ENCODE peak calls at places on chromosomes 7 and 10, in six cellular contexts. B, X, Y, A, F and T are unnamed samples.

GRCh38 chr10:102113956-102114857 is 6.0 kb downstream of the LDB1 start:
- DNase-seq in B (peak; percentile 62), X (no peak), Y (no peak), A (no peak), F (peak; percentile 62), T (no peak)

GRCh38 chr7:20219446-20220292 is 2.5 kb upstream of the MACC1 start:
- DNase-seq in B (no peak), X (peak; percentile 99), Y (no peak), A (peak; percentile 99), F (peak; percentile 99), T (no peak)

GRCh38 chr10:114206902-114207301 is 27.7 kb downstream of the TDRD1 start:
- DNase-seq in B (no peak), X (no peak), Y (no peak), A (no peak), F (no peak), T (no peak)

GRCh38 chr10:3852147-3852904 is 67.3 kb upstream of the KLF6 start:
- DNase-seq in B (no peak), X (peak; percentile 88), Y (peak; percentile 99), A (peak; percentile 98), F (peak; percentile 85), T (peak; percentile 20)

GRCh38 chr10:31479752-31480151 is 160.7 kb downstream of the ZEB1 start:
- DNase-seq in B (no peak), X (no peak), Y (no peak), A (no peak), F (no peak), T (no peak)

GRCh38 chr7:79452495-79453265 is 787 bp downstream of the MAGI2 start:
- DNase-seq in B (peak; percentile 67), X (no peak), Y (no peak), A (peak; percentile 60), F (no peak), T (no peak)

GRCh38 chr10:43056568-43057011 is 20.3 kb upstream of the RET start:
- DNase-seq in B (no peak), X (no peak), Y (no peak), A (no peak), F (no peak), T (no peak)

GRCh38 chr7:110841840-110842579 is 248.9 kb upstream of the LRRN3 start:
- DNase-seq in B (no peak), X (no peak), Y (no peak), A (no peak), F (no peak), T (no peak)

GRCh38 chr7:123751816-123752215 is 3.0 kb upstream of the WASL start:
- DNase-seq in B (no peak), X (no peak), Y (no peak), A (no peak), F (no peak), T (no peak)

GRCh38 chr7:44283381-44284211 is 41.8 kb downstream of the CAMK2B start:
- DNase-seq in B (peak; percentile 38), X (no peak), Y (no peak), A (no peak), F (no peak), T (no peak)

GRCh38 chr10:60921631-60922030 is 22.4 kb downstream of the RHOBTB1 start:
- DNase-seq in B (no peak), X (no peak), Y (no peak), A (no peak), F (no peak), T (no peak)

GRCh38 chr10:128009768-128010167 is 102.9 kb downstream of the PTPRE start:
- DNase-seq in B (no peak), X (no peak), Y (no peak), A (no peak), F (no peak), T (no peak)

GRCh38 chr10:91665842-91666241 is 33.0 kb upstream of the PPP1R3C start:
- DNase-seq in B (no peak), X (no peak), Y (no peak), A (no peak), F (peak; percentile 5), T (no peak)

GRCh38 chr7:130441408-130441854 is 615 bp upstream of the CEP41 start:
- DNase-seq in B (no peak), X (no peak), Y (no peak), A (no peak), F (peak; percentile 28), T (peak; percentile 33)

GRCh38 chr10:80966326-80966986 is 428.8 kb downstream of the SH2D4B start:
- DNase-seq in B (no peak), X (peak; percentile 30), Y (no peak), A (no peak), F (no peak), T (no peak)

GRCh38 chr10:73871915-73872710 is 2.2 kb downstream of the CAMK2G start:
- DNase-seq in B (no peak), X (no peak), Y (no peak), A (no peak), F (no peak), T (no peak)

GRCh38 chr7:4681218-4681851 is 760 bp upstream of the FOXK1 start:
- DNase-seq in B (no peak), X (no peak), Y (no peak), A (no peak), F (no peak), T (no peak)

GRCh38 chr7:47948096-47948790 is at the start of gene PKD1L1:
- DNase-seq in B (no peak), X (no peak), Y (no peak), A (no peak), F (no peak), T (no peak)

GRCh38 chr7:75879771-75880184 is 944 bp downstream of the RHBDD2 start:
- DNase-seq in B (no peak), X (no peak), Y (no peak), A (no peak), F (peak; percentile 39), T (no peak)

GRCh38 chr7:1861799-1862458 is 191.9 kb downstream of the ELFN1 start:
- DNase-seq in B (no peak), X (no peak), Y (no peak), A (no peak), F (no peak), T (no peak)

GRCh38 chr7:29853072-29853471 is 46.8 kb downstream of the WIPF3 start:
- DNase-seq in B (no peak), X (no peak), Y (no peak), A (no peak), F (no peak), T (no peak)

GRCh38 chr10:112953075-112953501 is 3.0 kb downstream of the TCF7L2 start:
- DNase-seq in B (no peak), X (no peak), Y (no peak), A (no peak), F (no peak), T (no peak)

DNA sequence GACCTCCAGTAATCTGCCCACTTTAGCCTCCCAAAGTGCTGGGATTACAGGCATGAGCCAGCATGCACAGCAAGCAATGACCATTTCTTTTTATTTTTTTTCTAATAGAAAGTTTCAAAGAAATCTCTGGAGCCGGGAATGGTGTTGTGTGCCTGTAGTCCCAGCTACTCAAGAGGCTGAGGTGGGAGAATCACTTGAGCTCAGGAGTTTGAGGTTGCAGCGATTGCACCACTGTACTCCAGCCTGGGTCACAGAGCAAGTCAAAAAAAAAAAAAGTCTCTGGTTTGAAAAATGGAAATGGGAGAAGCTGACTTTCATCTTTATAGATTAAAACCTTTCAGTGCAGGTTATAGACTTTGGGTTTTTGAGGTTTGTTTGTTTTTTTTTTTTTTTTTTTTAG is 44.8 kb upstream of the KMT2E start:
- DNase-seq in B (no peak), X (no peak), Y (no peak), A (no peak), F (no peak), T (no peak)
- H3K4me1 ChIP-seq in B (no peaks in the 10 kb centered on the region), X (no peaks in the 10 kb centered on the region), Y (no peaks in the 10 kb centered on the region), A (peaks cover 8% of the 10 kb centered on the region), F (peaks cover 9% of the 10 kb centered on the region), T (no peaks in the 10 kb centered on the region)

GRCh38 chr7:150742286-150742968 is 5.2 kb downstream of the GIMAP5 start:
- DNase-seq in B (no peak), X (no peak), Y (no peak), A (no peak), F (no peak), T (no peak)
- H3K36me3 ChIP-seq in B (no peaks in the 10 kb centered on the region), X (no peaks in the 10 kb centered on the region), Y (no peaks in the 10 kb centered on the region), A (no peaks in the 10 kb centered on the region), F (no peaks in the 10 kb centered on the region), T (no peaks in the 10 kb centered on the region)

GRCh38 chr10:124325658-124325965 is 93.1 kb downstream of the OAT start:
- DNase-seq in B (no peak), X (no peak), Y (no peak), A (no peak), F (no peak), T (no peak)

GRCh38 chr10:124324451-124324850 is 94.3 kb downstream of the OAT start:
- DNase-seq in B (no peak), X (no peak), Y (no peak), A (no peak), F (no peak), T (no peak)

GRCh38 chr10:124323806-124324205 is 94.9 kb downstream of the OAT start:
- DNase-seq in B (no peak), X (no peak), Y (no peak), A (no peak), F (no peak), T (no peak)

GRCh38 chr10:124325998-124326636 is 92.6 kb downstream of the OAT start:
- DNase-seq in B (peak; percentile 33), X (no peak), Y (no peak), A (no peak), F (no peak), T (no peak)

GRCh38 chr10:124324856-124325657 is 93.7 kb downstream of the OAT start:
- DNase-seq in B (peak; percentile 36), X (no peak), Y (no peak), A (no peak), F (no peak), T (no peak)
- TF ChIP-seq ZNF274 in B (no peak), X (no peak), Y (no peak), A (no peak), F (no peak), T (no peak)

DNA sequence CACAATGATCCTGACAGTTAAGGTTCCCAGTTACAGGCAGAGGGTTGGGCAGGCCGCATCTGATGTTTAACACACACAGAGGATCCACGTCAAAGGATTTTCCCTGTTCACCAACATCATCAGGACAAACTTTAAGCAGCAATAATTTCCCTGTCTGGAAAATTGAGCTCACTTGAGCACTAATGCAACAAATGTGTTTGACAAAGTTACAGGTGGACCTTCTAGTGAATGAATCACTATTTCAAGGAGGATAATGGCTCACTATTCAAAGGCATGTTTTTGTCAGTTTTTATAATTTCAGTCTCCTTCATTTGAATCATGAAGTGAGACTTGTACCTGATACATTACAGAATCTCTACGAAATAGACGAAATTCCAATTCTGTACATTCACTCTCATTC is 127.3 kb downstream of the DIP2C start:
- DNase-seq in B (no peak), X (no peak), Y (no peak), A (no peak), F (no peak), T (no peak)
- H3K4me1 ChIP-seq in B (peaks cover 6% of the 10 kb centered on the region), X (no peaks in the 10 kb centered on the region), Y (no peaks in the 10 kb centered on the region), A (peaks cover 23% of the 10 kb centered on the region), F (no peaks in the 10 kb centered on the region), T (peaks cover 2% of the 10 kb centered on the region)